ENCODE peak calls at places on chromosomes 11 and 22, in eight cellular contexts. T is HepG2, B is dorsolateral prefrontal cortex, Q is cardiac fibroblast, A is suprapubic skin, I is sigmoid colon, H is HFFc6, E is hepatocyte. M is an unnamed sample.

GRCh38 chr11:69012092-69013008 is 696 bp downstream of the MRGPRF start:
- DNase-seq in T (no peak), B (no peak), Q (no peak), A (no peak), I (peak; percentile 87), H (peak; percentile 68), E (no peak), M (no peak)

GRCh38 chr22:27474711-27475547 is 326.6 kb downstream of the MN1 start:
- DNase-seq in T (no peak), B (no peak), Q (peak; percentile 97), A (no peak), I (peak; percentile 79), H (peak; percentile 91), E (peak; percentile 89), M (peak; percentile 91)

GRCh38 chr22:32590556-32590955 is 115.9 kb downstream of the FBXO7 start:
- DNase-seq in T (no peak), B (no peak), Q (peak; percentile 28), A (no peak), I (no peak), H (peak; percentile 65), E (no peak), M (no peak)

GRCh38 chr22:23834830-23835772 is 3.7 kb downstream of the DERL3 start:
- DNase-seq in T (no peak), B (peak; percentile 79), Q (no peak), A (peak; percentile 56), I (peak; percentile 65), H (no peak), E (no peak), M (no peak)

GRCh38 chr11:121571466-121571865 is 118.7 kb upstream of the SORL1-AS1 start:
- DNase-seq in T (no peak), B (no peak), Q (no peak), A (no peak), I (no peak), H (no peak), E (no peak), M (no peak)

GRCh38 chr11:17778352-17778751 is 43.8 kb downstream of the KCNC1 start:
- DNase-seq in T (no peak), B (no peak), Q (no peak), A (no peak), I (peak; percentile 46), H (no peak), E (no peak), M (no peak)

GRCh38 chr22:23289851-23290724 is 109.8 kb downstream of the BCR start:
- DNase-seq in T (peak; percentile 80), B (no peak), Q (peak; percentile 68), A (no peak), I (peak; percentile 75), H (peak; percentile 53), E (peak; percentile 66), M (no peak)

GRCh38 chr22:16961477-16962186 is 46.4 kb downstream of the GAB4 start:
- DNase-seq in T (no peak), B (no peak), Q (no peak), A (no peak), I (no peak), H (no peak), E (no peak), M (no peak)

GRCh38 chr11:8068605-8069221 is 12.3 kb upstream of the TUB start:
- DNase-seq in T (peak; percentile 47), B (peak; percentile 24), Q (peak; percentile 61), A (peak; percentile 73), I (peak; percentile 85), H (peak; percentile 59), E (peak; percentile 79), M (peak; percentile 68)

GRCh38 chr11:95706974-95707387 is 82.6 kb downstream of the FAM76B start:
- DNase-seq in T (no peak), B (no peak), Q (peak; percentile 34), A (no peak), I (no peak), H (no peak), E (no peak), M (no peak)

GRCh38 chr22:30044369-30044768 is 35.9 kb upstream of the HORMAD2 start:
- DNase-seq in T (peak; percentile 34), B (no peak), Q (peak; percentile 92), A (no peak), I (peak; percentile 53), H (peak; percentile 86), E (peak; percentile 78), M (peak; percentile 93)

GRCh38 chr11:66418168-66418985 is 2.5 kb upstream of the NPAS4 start:
- DNase-seq in T (peak; percentile 53), B (peak; percentile 72), Q (peak; percentile 93), A (no peak), I (peak; percentile 97), H (peak; percentile 97), E (peak; percentile 87), M (peak; percentile 77)

GRCh38 chr11:9875862-9876261 is 212.0 kb downstream of the SWAP70 start:
- DNase-seq in T (no peak), B (no peak), Q (peak; percentile 22), A (no peak), I (no peak), H (no peak), E (no peak), M (no peak)

GRCh38 chr11:1176224-1177019 is 18.7 kb downstream of the MUC5AC start:
- DNase-seq in T (no peak), B (no peak), Q (no peak), A (no peak), I (no peak), H (no peak), E (no peak), M (no peak)
- TF ChIP-seq CTCF in T (no peak), B (no peak), Q (no peak), A (no peak), I (no peak), H (no peak), E (no peak), M (no peak)

GRCh38 chr22:49915610-49916009 is 2.6 kb downstream of the ALG12 start:
- DNase-seq in T (no peak), B (no peak), Q (no peak), A (no peak), I (no peak), H (no peak), E (no peak), M (no peak)

GRCh38 chr22:49918911-49919881 is 762 bp downstream of the CRELD2 start:
- DNase-seq in T (no peak), B (no peak), Q (no peak), A (no peak), I (no peak), H (no peak), E (no peak), M (no peak)

GRCh38 chr22:49916851-49917250 is 1.4 kb downstream of the ALG12 start:
- DNase-seq in T (no peak), B (no peak), Q (no peak), A (no peak), I (no peak), H (no peak), E (no peak), M (no peak)

GRCh38 chr22:49920859-49921258 is 2.4 kb downstream of the CRELD2 start:
- DNase-seq in T (no peak), B (no peak), Q (no peak), A (no peak), I (no peak), H (no peak), E (no peak), M (no peak)

GRCh38 chr22:49917997-49918910 is at the start of the genes ALG12 and CRELD2:
- DNase-seq in T (peak; percentile 91), B (peak; percentile 98), Q (peak; percentile 97), A (peak; percentile 99), I (peak; percentile 99), H (peak; percentile 95), E (peak; percentile 99), M (peak; percentile 83)
- TF ChIP-seq CTCF in T (peak; percentile 26), B (no peak), Q (no peak), A (no peak), I (no peak), H (no peak), E (no peak), M (no peak)

GRCh38 chr11:128804481-128804880 is 62.6 kb downstream of the KCNJ1 start:
- DNase-seq in T (no peak), B (no peak), Q (peak; percentile 35), A (no peak), I (no peak), H (peak; percentile 23), E (no peak), M (no peak)

GRCh38 chr11:128800871-128801417 is 66.2 kb downstream of the KCNJ1 start:
- DNase-seq in T (no peak), B (no peak), Q (no peak), A (no peak), I (no peak), H (no peak), E (no peak), M (no peak)

GRCh38 chr11:128806496-128807261 is 60.4 kb downstream of the KCNJ1 start:
- DNase-seq in T (no peak), B (no peak), Q (no peak), A (no peak), I (no peak), H (peak; percentile 10), E (no peak), M (no peak)

GRCh38 chr11:128803440-128803839 is 63.7 kb downstream of the KCNJ1 start:
- DNase-seq in T (no peak), B (no peak), Q (no peak), A (no peak), I (no peak), H (no peak), E (no peak), M (no peak)

GRCh38 chr11:128802358-128802981 is 64.6 kb downstream of the KCNJ1 start:
- DNase-seq in T (no peak), B (no peak), Q (peak; percentile 41), A (no peak), I (no peak), H (peak; percentile 53), E (peak; percentile 39), M (no peak)
- TF ChIP-seq CTCF in T (peak; percentile 33), B (peak; percentile 15), Q (peak; percentile 59), A (peak; percentile 9), I (no peak), H (peak; percentile 82), E (peak; percentile 37), M (peak; percentile 73)

GRCh38 chr11:119624102-119624615 is 104.8 kb downstream of the NECTIN1 start:
- DNase-seq in T (no peak), B (no peak), Q (no peak), A (no peak), I (peak; percentile 52), H (no peak), E (no peak), M (no peak)

GRCh38 chr11:119622454-119623143 is 106.4 kb downstream of the NECTIN1 start:
- DNase-seq in T (no peak), B (no peak), Q (no peak), A (no peak), I (no peak), H (no peak), E (no peak), M (no peak)

GRCh38 chr11:119626197-119626909 is 102.6 kb downstream of the NECTIN1 start:
- DNase-seq in T (peak; percentile 70), B (no peak), Q (no peak), A (no peak), I (no peak), H (no peak), E (no peak), M (no peak)

GRCh38 chr11:119625206-119625988 is 103.6 kb downstream of the NECTIN1 start:
- DNase-seq in T (no peak), B (no peak), Q (peak; percentile 20), A (no peak), I (peak; percentile 39), H (no peak), E (no peak), M (no peak)

DNA sequence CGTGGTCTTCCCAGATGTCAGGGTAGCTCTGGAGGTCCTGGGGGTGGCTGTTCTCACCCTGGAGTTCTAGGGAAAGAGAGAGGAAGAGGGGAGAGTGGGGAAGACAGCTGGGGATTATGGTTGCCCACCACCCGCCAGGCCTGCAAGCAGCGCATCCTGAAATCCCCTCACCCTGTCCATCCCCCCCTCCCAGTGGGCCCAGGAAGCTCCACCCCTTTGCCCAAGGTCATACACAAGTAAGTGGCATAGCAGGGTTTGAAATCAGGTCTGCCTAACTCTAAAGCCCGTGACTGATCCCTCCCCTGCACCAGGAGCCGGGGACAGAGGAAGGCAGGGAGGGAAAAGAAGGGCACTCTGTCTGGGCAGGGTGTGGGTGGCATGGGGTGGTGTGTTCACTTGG is 105.3 kb downstream of the NECTIN1 start:
- DNase-seq in T (no peak), B (no peak), Q (no peak), A (no peak), I (no peak), H (no peak), E (no peak), M (no peak)
- TF ChIP-seq CTCF in T (no peak), B (no peak), Q (no peak), A (no peak), I (no peak), H (no peak), E (no peak), M (no peak)